ENCODE peak calls at places on chromosomes 7 and 10, in six cellular contexts. P is NCI-H2029; W is HTR-8/SVneo; H is EH; E is activated CD8-positive, alpha-beta memory T cell treated with anti-CD3 and anti-CD28 coated beads for 24 hours; V is HCT116. C is an unnamed sample.

GRCh38 chr7:33130184-33130583 is 820 bp downstream of the BBS9 start:
- DNase-seq in H (peak), P (no peak), V (no peak), E (no peak), W (peak), C (no peak)

GRCh38 chr10:52526251-52526823 is 212.3 kb downstream of the DKK1 start:
- DNase-seq in V (no peak), W (no peak), H (peak), P (no peak), E (no peak), C (no peak)

GRCh38 chr7:46969303-46970130 is 612.4 kb downstream of the TNS3 start:
- DNase-seq in P (no peak), V (no peak), E (no peak), W (no peak), H (peak), C (no peak)

GRCh38 chr10:128927821-128928220 is 539.2 kb upstream of the MGMT start:
- DNase-seq in H (no peak), V (no peak), E (no peak), W (no peak), P (no peak), C (no peak)

GRCh38 chr7:137978464-137979237 is 23.2 kb downstream of the CREB3L2 start:
- DNase-seq in H (peak), W (peak), E (no peak), V (peak), P (no peak), C (peak)

GRCh38 chr10:122310311-122311050 is 39.4 kb downstream of the BTBD16 start:
- DNase-seq in E (no peak), H (no peak), P (no peak), W (no peak), V (no peak), C (no peak)

GRCh38 chr7:130037703-130038102 is 13.5 kb downstream of the ZC3HC1 start:
- DNase-seq in E (no peak), P (no peak), W (no peak), V (no peak), H (peak), C (no peak)

GRCh38 chr10:102785818-102786217 is 42.1 kb downstream of the WBP1L start:
- DNase-seq in H (peak), W (no peak), P (no peak), V (no peak), E (no peak), C (no peak)

GRCh38 chr10:112677689-112678088 is 230.7 kb downstream of the VTI1A start:
- DNase-seq in V (no peak), H (no peak), E (no peak), P (no peak), W (no peak), C (no peak)

GRCh38 chr7:1169409-1170368 is 9.7 kb upstream of the ZFAND2A start:
- DNase-seq in W (no peak), E (peak), V (no peak), P (no peak), H (peak), C (peak)

GRCh38 chr7:129665013-129665401 is 53.5 kb downstream of the NRF1 start:
- DNase-seq in P (no peak), E (no peak), H (peak), W (peak), V (peak), C (peak)

GRCh38 chr7:65872776-65873581 is at the start of gene VKORC1L1:
- DNase-seq in H (peak), P (peak), V (peak), E (peak), W (peak), C (peak)

GRCh38 chr7:74044366-74045350 is 16.7 kb downstream of the ELN start:
- DNase-seq in E (no peak), H (no peak), W (no peak), V (no peak), P (no peak), C (no peak)

GRCh38 chr7:37531225-37531624 is 82.6 kb upstream of the ELMO1 start:
- DNase-seq in V (no peak), E (no peak), H (no peak), W (no peak), P (no peak), C (no peak)

GRCh38 chr10:102647433-102648268 is 3.4 kb downstream of the TRIM8 start:
- DNase-seq in P (no peak), E (no peak), V (no peak), H (no peak), W (no peak), C (no peak)

GRCh38 chr7:2175091-2175490 is 57.7 kb downstream of the MAD1L1 start:
- DNase-seq in P (no peak), E (no peak), H (no peak), W (no peak), V (no peak), C (no peak)

GRCh38 chr7:151340794-151341356 is 737 bp upstream of the NUB1 start:
- DNase-seq in E (no peak), H (no peak), V (no peak), W (no peak), P (no peak), C (no peak)

GRCh38 chr7:5596046-5596895 is 172.6 kb upstream of the TNRC18 start:
- DNase-seq in W (peak), E (peak), P (no peak), H (peak), V (peak), C (peak)

GRCh38 chr7:2876031-2876862 is 32.1 kb upstream of the GNA12 start:
- DNase-seq in P (no peak), E (no peak), W (peak), H (peak), V (no peak), C (peak)

GRCh38 chr7:155558351-155558750 is 12.0 kb upstream of the CNPY1 start:
- DNase-seq in H (no peak), P (no peak), E (no peak), W (no peak), V (no peak), C (no peak)

GRCh38 chr10:102230861-102231356 is 4.8 kb downstream of the ELOVL3 start:
- DNase-seq in E (peak), P (no peak), V (peak), H (peak), W (no peak), C (no peak)

GRCh38 chr7:100914879-100915442 is 19.3 kb upstream of the ACHE start:
- DNase-seq in P (no peak), V (no peak), H (no peak), W (no peak), E (no peak), C (no peak)

GRCh38 chr7:16708980-16709379 is 44.6 kb upstream of the TSPAN13 start:
- DNase-seq in W (peak), H (peak), P (no peak), E (no peak), V (no peak), C (no peak)

GRCh38 chr10:4652111-4653010 is 173.6 kb upstream of the AKR1E2 start:
- DNase-seq in E (peak), V (no peak), H (no peak), W (no peak), P (no peak), C (no peak)

GRCh38 chr7:43648725-43649406 is 66.0 kb downstream of the STK17A start:
- DNase-seq in W (no peak), E (no peak), V (no peak), H (peak), P (peak), C (peak)

GRCh38 chr10:106705576-106706526 is 458.7 kb downstream of the SORCS1 start:
- DNase-seq in H (peak), E (no peak), V (peak), W (no peak), P (peak), C (peak)

GRCh38 chr7:131605280-131605878 is 49.0 kb upstream of the PODXL start:
- DNase-seq in P (no peak), V (no peak), E (no peak), W (no peak), H (peak), C (no peak)

GRCh38 chr7:121761399-121761798 is 111.6 kb upstream of the PTPRZ1 start:
- DNase-seq in V (no peak), E (no peak), P (no peak), H (no peak), W (no peak), C (no peak)

GRCh38 chr7:90626011-90626410 is 29.9 kb downstream of the CDK14 start:
- DNase-seq in H (peak), V (no peak), W (peak), P (no peak), E (no peak), C (no peak)

GRCh38 chr7:52705768-52706167 is 329.7 kb upstream of the POM121L12 start:
- DNase-seq in P (no peak), W (no peak), V (no peak), H (no peak), E (no peak), C (no peak)

GRCh38 chr10:114413398-114413797 is 9.1 kb upstream of the AFAP1L2 start:
- DNase-seq in E (no peak), H (no peak), P (no peak), W (peak), V (peak), C (no peak)

GRCh38 chr10:570631-571565 is 118.6 kb downstream of the DIP2C start:
- DNase-seq in H (no peak), E (no peak), W (no peak), V (no peak), P (no peak), C (no peak)

GRCh38 chr10:131450220-131450765 is 138.8 kb upstream of the TCERG1L start:
- DNase-seq in V (no peak), H (no peak), P (no peak), W (no peak), E (no peak), C (no peak)

GRCh38 chr10:70494966-70495365 is 16.4 kb downstream of the PALD1 start:
- DNase-seq in W (no peak), E (no peak), V (no peak), P (no peak), H (peak), C (no peak)

GRCh38 chr7:39609084-39609461 is 14.3 kb upstream of the RALA start:
- DNase-seq in W (no peak), E (no peak), H (peak), V (no peak), P (no peak), C (no peak)

C was measured in COLO829.